ENCODE peak calls at places on chromosomes 11 and 22, in four cellular contexts. Y, S, G and R are unnamed samples.

GRCh38 chr11:75815345-75815983 is 454 bp downstream of the UVRAG start:
- ATAC-seq in G (peak; percentile 43), S (peak; percentile 11), Y (peak; percentile 39), R (peak; percentile 38)

GRCh38 chr11:66336234-66337102 is at the start of gene RIN1:
- ATAC-seq in Y (peak; percentile 67), G (peak; percentile 84), S (peak; percentile 70), R (peak; percentile 89)

GRCh38 chr11:126357055-126357962 is 1.8 kb downstream of the ST3GAL4 start:
- ATAC-seq in G (no peak), S (no peak), Y (no peak), R (no peak)

GRCh38 chr11:104700609-104701008 is 197.7 kb downstream of the CASP12 start:
- ATAC-seq in S (no peak), G (no peak), Y (no peak), R (peak; percentile 75)

GRCh38 chr22:31238057-31238456 is 26.0 kb downstream of the LIMK2 start:
- ATAC-seq in G (no peak), Y (no peak), S (no peak), R (peak; percentile 86)

GRCh38 chr11:57668467-57668890 is 565 bp downstream of the ZDHHC5 start:
- ATAC-seq in G (no peak), Y (peak; percentile 10), S (no peak), R (peak; percentile 4)

GRCh38 chr11:1435820-1436467 is 46.2 kb downstream of the BRSK2 start:
- ATAC-seq in S (peak; percentile 66), Y (peak; percentile 62), G (peak; percentile 74), R (no peak)

GRCh38 chr11:1523077-1523476 is 36.5 kb upstream of the MOB2 start:
- ATAC-seq in G (no peak), Y (no peak), S (no peak), R (no peak)

GRCh38 chr22:18060646-18061620 is 16.9 kb upstream of the PEX26 start:
- ATAC-seq in S (no peak), G (no peak), Y (no peak), R (no peak)

GRCh38 chr11:87330072-87330678 is 292.4 kb downstream of the TMEM135 start:
- ATAC-seq in G (no peak), Y (no peak), S (no peak), R (no peak)

GRCh38 chr22:41157083-41157482 is 48.0 kb upstream of the L3MBTL2 start:
- ATAC-seq in G (no peak), S (no peak), Y (no peak), R (no peak)

GRCh38 chr11:65355013-65355775 is 643 bp downstream of the TIGD3 start:
- ATAC-seq in Y (peak; percentile 17), G (peak; percentile 62), S (peak; percentile 6), R (peak; percentile 25)

GRCh38 chr11:4626207-4627105 is 10.8 kb upstream of the OR51D1 start:
- ATAC-seq in Y (peak; percentile 99), S (peak; percentile 95), G (peak; percentile 99), R (peak; percentile 42)

GRCh38 chr22:36197065-36197440 is 4.6 kb downstream of the APOL4 start:
- ATAC-seq in Y (peak; percentile 82), S (peak; percentile 82), G (no peak), R (peak; percentile 22)

GRCh38 chr11:72326151-72326842 is 82.3 kb upstream of the PHOX2A start:
- ATAC-seq in Y (no peak), G (no peak), S (no peak), R (peak; percentile 89)

GRCh38 chr11:87022738-87023137 is 15.0 kb upstream of the TMEM135 start:
- ATAC-seq in S (no peak), G (peak; percentile 48), Y (no peak), R (no peak)

GRCh38 chr22:25402501-25403283 is 161.8 kb upstream of the GRK3 start:
- ATAC-seq in Y (no peak), G (peak; percentile 17), S (no peak), R (no peak)